ENCODE peak calls at places on chromosomes 13 and 19, in eight cellular contexts. One of them, this sample, is unnamed.

GRCh38 chr19:11843741-11844140 is 4.8 kb upstream of the ZNF439 start:
- DNase-seq in ureter: peak
- DNase-seq in left ventricle myocardium inferior: no peak
- DNase-seq in HS-5: no peak
- DNase-seq in RWPE2: no peak
- DNase-seq in psoas muscle: no peak
- DNase-seq in left kidney: peak
- DNase-seq in NCI-H1417: no peak
- DNase-seq in this sample: no peak

GRCh38 chr13:48819376-48819775 is 156.3 kb upstream of the FNDC3A start:
- DNase-seq in HS-5: no peak
- DNase-seq in ureter: no peak
- DNase-seq in left ventricle myocardium inferior: no peak
- DNase-seq in left kidney: no peak
- DNase-seq in psoas muscle: no peak
- DNase-seq in NCI-H1417: no peak
- DNase-seq in RWPE2: no peak
- DNase-seq in this sample: no peak

GRCh38 chr19:11020423-11020822 is 59.6 kb downstream of the SMARCA4 start:
- DNase-seq in left ventricle myocardium inferior: no peak
- DNase-seq in HS-5: no peak
- DNase-seq in NCI-H1417: no peak
- DNase-seq in RWPE2: no peak
- DNase-seq in psoas muscle: no peak
- DNase-seq in left kidney: no peak
- DNase-seq in ureter: no peak
- DNase-seq in this sample: no peak

GRCh38 chr19:53977429-53977990 is 13.9 kb upstream of the CACNG6 start:
- DNase-seq in RWPE2: peak
- DNase-seq in HS-5: peak
- DNase-seq in left ventricle myocardium inferior: peak
- DNase-seq in left kidney: peak
- DNase-seq in ureter: peak
- DNase-seq in psoas muscle: peak
- DNase-seq in NCI-H1417: peak
- DNase-seq in this sample: peak

GRCh38 chr13:27953671-27954405 is 15.3 kb downstream of the CDX2 start:
- DNase-seq in NCI-H1417: no peak
- DNase-seq in left ventricle myocardium inferior: peak
- DNase-seq in RWPE2: no peak
- DNase-seq in ureter: peak
- DNase-seq in left kidney: peak
- DNase-seq in HS-5: no peak
- DNase-seq in psoas muscle: peak
- DNase-seq in this sample: peak

GRCh38 chr19:48512504-48513288 is 1.1 kb upstream of the LMTK3 start:
- DNase-seq in psoas muscle: no peak
- DNase-seq in left ventricle myocardium inferior: no peak
- DNase-seq in left kidney: no peak
- DNase-seq in NCI-H1417: no peak
- DNase-seq in ureter: no peak
- DNase-seq in RWPE2: no peak
- DNase-seq in HS-5: no peak
- DNase-seq in this sample: no peak

GRCh38 chr19:48770223-48770622 is 14.9 kb downstream of the FGF21 start:
- DNase-seq in psoas muscle: no peak
- DNase-seq in HS-5: peak
- DNase-seq in left kidney: no peak
- DNase-seq in left ventricle myocardium inferior: no peak
- DNase-seq in NCI-H1417: no peak
- DNase-seq in ureter: no peak
- DNase-seq in RWPE2: no peak
- DNase-seq in this sample: no peak

GRCh38 chr13:114155320-114155719 is 22.9 kb upstream of the RASA3 start:
- DNase-seq in NCI-H1417: no peak
- DNase-seq in ureter: no peak
- DNase-seq in left ventricle myocardium inferior: no peak
- DNase-seq in left kidney: no peak
- DNase-seq in RWPE2: no peak
- DNase-seq in psoas muscle: no peak
- DNase-seq in HS-5: no peak
- DNase-seq in this sample: no peak

GRCh38 chr13:42277618-42278276 is 5.8 kb downstream of the AKAP11 start:
- DNase-seq in HS-5: no peak
- DNase-seq in RWPE2: no peak
- DNase-seq in ureter: no peak
- DNase-seq in NCI-H1417: no peak
- DNase-seq in left ventricle myocardium inferior: no peak
- DNase-seq in psoas muscle: no peak
- DNase-seq in left kidney: no peak
- DNase-seq in this sample: no peak

GRCh38 chr13:30142502-30143211 is 164.7 kb downstream of the KATNAL1 start:
- DNase-seq in left ventricle myocardium inferior: no peak
- DNase-seq in HS-5: peak
- DNase-seq in left kidney: peak
- DNase-seq in NCI-H1417: no peak
- DNase-seq in psoas muscle: peak
- DNase-seq in ureter: peak
- DNase-seq in RWPE2: no peak
- DNase-seq in this sample: no peak

GRCh38 chr13:31242342-31242741 is 42.6 kb downstream of the B3GLCT start:
- DNase-seq in left kidney: no peak
- DNase-seq in ureter: no peak
- DNase-seq in psoas muscle: no peak
- DNase-seq in left ventricle myocardium inferior: no peak
- DNase-seq in RWPE2: no peak
- DNase-seq in NCI-H1417: no peak
- DNase-seq in HS-5: no peak
- DNase-seq in this sample: no peak

GRCh38 chr19:38417544-38418506 is 8.2 kb downstream of the RASGRP4 start:
- DNase-seq in NCI-H1417: peak
- DNase-seq in left kidney: peak
- DNase-seq in ureter: peak
- DNase-seq in HS-5: no peak
- DNase-seq in RWPE2: no peak
- DNase-seq in psoas muscle: peak
- DNase-seq in left ventricle myocardium inferior: peak
- DNase-seq in this sample: peak

GRCh38 chr19:30799854-30800755 is 427.9 kb downstream of the ZNF536 start:
- DNase-seq in ureter: peak
- DNase-seq in HS-5: no peak
- DNase-seq in left ventricle myocardium inferior: peak
- DNase-seq in NCI-H1417: no peak
- DNase-seq in left kidney: peak
- DNase-seq in RWPE2: no peak
- DNase-seq in psoas muscle: no peak
- DNase-seq in this sample: peak

GRCh38 chr19:53828531-53828930 is 4.4 kb upstream of the NLRP12 start:
- DNase-seq in RWPE2: no peak
- DNase-seq in left kidney: no peak
- DNase-seq in HS-5: no peak
- DNase-seq in ureter: no peak
- DNase-seq in psoas muscle: no peak
- DNase-seq in NCI-H1417: no peak
- DNase-seq in left ventricle myocardium inferior: no peak
- DNase-seq in this sample: no peak

GRCh38 chr19:30738047-30738446 is 365.9 kb downstream of the ZNF536 start:
- DNase-seq in NCI-H1417: no peak
- DNase-seq in RWPE2: no peak
- DNase-seq in left ventricle myocardium inferior: no peak
- DNase-seq in HS-5: no peak
- DNase-seq in ureter: no peak
- DNase-seq in psoas muscle: no peak
- DNase-seq in left kidney: no peak
- DNase-seq in this sample: no peak

GRCh38 chr19:39402417-39403297 is 4.0 kb upstream of the ZFP36 start:
- DNase-seq in NCI-H1417: peak
- DNase-seq in ureter: peak
- DNase-seq in left ventricle myocardium inferior: peak
- DNase-seq in left kidney: peak
- DNase-seq in HS-5: no peak
- DNase-seq in psoas muscle: peak
- DNase-seq in RWPE2: no peak
- DNase-seq in this sample: peak

GRCh38 chr19:58154287-58154678 is 3.7 kb upstream of the ZNF329 start:
- DNase-seq in NCI-H1417: no peak
- DNase-seq in left ventricle myocardium inferior: peak
- DNase-seq in RWPE2: no peak
- DNase-seq in ureter: peak
- DNase-seq in psoas muscle: peak
- DNase-seq in HS-5: no peak
- DNase-seq in left kidney: peak
- DNase-seq in this sample: peak

GRCh38 chr19:18507021-18507726 is 14.7 kb downstream of the ELL start:
- DNase-seq in NCI-H1417: no peak
- DNase-seq in ureter: no peak
- DNase-seq in RWPE2: no peak
- DNase-seq in left kidney: no peak
- DNase-seq in psoas muscle: peak
- DNase-seq in left ventricle myocardium inferior: peak
- DNase-seq in HS-5: no peak
- DNase-seq in this sample: no peak

GRCh38 chr19:46745521-46746280 is at the start of gene FKRP:
- DNase-seq in NCI-H1417: peak
- DNase-seq in ureter: no peak
- DNase-seq in left ventricle myocardium inferior: peak
- DNase-seq in psoas muscle: no peak
- DNase-seq in RWPE2: peak
- DNase-seq in HS-5: no peak
- DNase-seq in left kidney: peak
- DNase-seq in this sample: no peak

GRCh38 chr19:33376423-33376822 is 2.9 kb downstream of the CEBPG start:
- DNase-seq in left kidney: no peak
- DNase-seq in left ventricle myocardium inferior: peak
- DNase-seq in ureter: no peak
- DNase-seq in NCI-H1417: no peak
- DNase-seq in psoas muscle: peak
- DNase-seq in RWPE2: no peak
- DNase-seq in HS-5: peak
- DNase-seq in this sample: peak